ENCODE peak calls at places on chromosomes 16 and 17, in nine cellular contexts. One of them, this sample, is unnamed.

GRCh38 chr17:66076546-66077190 is 115.3 kb downstream of the CEP112 start:
- DNase-seq in effector memory CD4-positive, alpha-beta T cell: no peak
- DNase-seq in lung: no peak
- DNase-seq in activated CD4-positive, alpha-beta T cell treated with anti-CD3 and anti-CD28 coated beads, Interleukin-2, amount 10 ng/mL, durations not matched to agents 24 days and 14 days: no peak
- DNase-seq in NCI-H1105 treated with DMSO at 0.1 percent for 48 hours: no peak
- DNase-seq in prostate gland: no peak
- DNase-seq in SW 1271: no peak
- DNase-seq in NCI-H774: no peak
- DNase-seq in RPMI7951: peak
- DNase-seq in this sample: no peak

GRCh38 chr16:85781685-85782370 is 17.5 kb downstream of the EMC8 start:
- DNase-seq in NCI-H774: no peak
- DNase-seq in effector memory CD4-positive, alpha-beta T cell: no peak
- DNase-seq in prostate gland: peak
- DNase-seq in NCI-H1105 treated with DMSO at 0.1 percent for 48 hours: peak
- DNase-seq in SW 1271: no peak
- DNase-seq in lung: no peak
- DNase-seq in activated CD4-positive, alpha-beta T cell treated with anti-CD3 and anti-CD28 coated beads, Interleukin-2, amount 10 ng/mL, durations not matched to agents 24 days and 14 days: no peak
- DNase-seq in RPMI7951: peak
- DNase-seq in this sample: no peak

GRCh38 chr17:70021726-70022125 is 53.3 kb upstream of the KCNJ16 start:
- DNase-seq in SW 1271: no peak
- DNase-seq in prostate gland: no peak
- DNase-seq in NCI-H774: no peak
- DNase-seq in lung: no peak
- DNase-seq in NCI-H1105 treated with DMSO at 0.1 percent for 48 hours: no peak
- DNase-seq in RPMI7951: no peak
- DNase-seq in effector memory CD4-positive, alpha-beta T cell: no peak
- DNase-seq in activated CD4-positive, alpha-beta T cell treated with anti-CD3 and anti-CD28 coated beads, Interleukin-2, amount 10 ng/mL, durations not matched to agents 24 days and 14 days: no peak
- DNase-seq in this sample: no peak

GRCh38 chr16:67673712-67674580 is 7.3 kb downstream of the C16orf86 start:
- DNase-seq in prostate gland: no peak
- DNase-seq in SW 1271: no peak
- DNase-seq in activated CD4-positive, alpha-beta T cell treated with anti-CD3 and anti-CD28 coated beads, Interleukin-2, amount 10 ng/mL, durations not matched to agents 24 days and 14 days: no peak
- DNase-seq in RPMI7951: peak
- DNase-seq in effector memory CD4-positive, alpha-beta T cell: no peak
- DNase-seq in NCI-H1105 treated with DMSO at 0.1 percent for 48 hours: peak
- DNase-seq in lung: peak
- DNase-seq in NCI-H774: no peak
- DNase-seq in this sample: no peak

GRCh38 chr16:31145398-31145990 is 4.4 kb downstream of the PRSS36 start:
- DNase-seq in RPMI7951: no peak
- DNase-seq in NCI-H1105 treated with DMSO at 0.1 percent for 48 hours: no peak
- DNase-seq in prostate gland: no peak
- DNase-seq in effector memory CD4-positive, alpha-beta T cell: no peak
- DNase-seq in SW 1271: no peak
- DNase-seq in NCI-H774: no peak
- DNase-seq in lung: no peak
- DNase-seq in activated CD4-positive, alpha-beta T cell treated with anti-CD3 and anti-CD28 coated beads, Interleukin-2, amount 10 ng/mL, durations not matched to agents 24 days and 14 days: no peak
- DNase-seq in this sample: no peak

GRCh38 chr16:72029567-72030271 is 21.2 kb downstream of the DHODH start:
- DNase-seq in prostate gland: no peak
- DNase-seq in NCI-H774: no peak
- DNase-seq in SW 1271: no peak
- DNase-seq in RPMI7951: no peak
- DNase-seq in NCI-H1105 treated with DMSO at 0.1 percent for 48 hours: no peak
- DNase-seq in activated CD4-positive, alpha-beta T cell treated with anti-CD3 and anti-CD28 coated beads, Interleukin-2, amount 10 ng/mL, durations not matched to agents 24 days and 14 days: no peak
- DNase-seq in lung: no peak
- DNase-seq in effector memory CD4-positive, alpha-beta T cell: no peak
- DNase-seq in this sample: no peak

GRCh38 chr17:80871341-80871740 is 120.3 kb upstream of the CHMP6 start:
- DNase-seq in effector memory CD4-positive, alpha-beta T cell: no peak
- DNase-seq in lung: no peak
- DNase-seq in activated CD4-positive, alpha-beta T cell treated with anti-CD3 and anti-CD28 coated beads, Interleukin-2, amount 10 ng/mL, durations not matched to agents 24 days and 14 days: peak
- DNase-seq in prostate gland: no peak
- DNase-seq in RPMI7951: no peak
- DNase-seq in SW 1271: no peak
- DNase-seq in NCI-H774: no peak
- DNase-seq in NCI-H1105 treated with DMSO at 0.1 percent for 48 hours: no peak
- DNase-seq in this sample: no peak

GRCh38 chr17:47730681-47731080 is 2.4 kb upstream of the TBX21 start:
- DNase-seq in RPMI7951: no peak
- DNase-seq in effector memory CD4-positive, alpha-beta T cell: no peak
- DNase-seq in lung: no peak
- DNase-seq in NCI-H774: no peak
- DNase-seq in NCI-H1105 treated with DMSO at 0.1 percent for 48 hours: no peak
- DNase-seq in prostate gland: no peak
- DNase-seq in activated CD4-positive, alpha-beta T cell treated with anti-CD3 and anti-CD28 coated beads, Interleukin-2, amount 10 ng/mL, durations not matched to agents 24 days and 14 days: no peak
- DNase-seq in SW 1271: no peak
- DNase-seq in this sample: no peak

GRCh38 chr16:56267888-56268287 is 76.6 kb downstream of the GNAO1 start:
- DNase-seq in activated CD4-positive, alpha-beta T cell treated with anti-CD3 and anti-CD28 coated beads, Interleukin-2, amount 10 ng/mL, durations not matched to agents 24 days and 14 days: no peak
- DNase-seq in SW 1271: no peak
- DNase-seq in lung: no peak
- DNase-seq in RPMI7951: no peak
- DNase-seq in effector memory CD4-positive, alpha-beta T cell: no peak
- DNase-seq in NCI-H1105 treated with DMSO at 0.1 percent for 48 hours: no peak
- DNase-seq in prostate gland: no peak
- DNase-seq in NCI-H774: no peak
- DNase-seq in this sample: no peak

GRCh38 chr17:14320734-14321475 is 20.0 kb downstream of the HS3ST3B1 start:
- DNase-seq in prostate gland: no peak
- DNase-seq in NCI-H1105 treated with DMSO at 0.1 percent for 48 hours: peak
- DNase-seq in RPMI7951: no peak
- DNase-seq in effector memory CD4-positive, alpha-beta T cell: no peak
- DNase-seq in SW 1271: no peak
- DNase-seq in activated CD4-positive, alpha-beta T cell treated with anti-CD3 and anti-CD28 coated beads, Interleukin-2, amount 10 ng/mL, durations not matched to agents 24 days and 14 days: no peak
- DNase-seq in lung: no peak
- DNase-seq in NCI-H774: peak
- DNase-seq in this sample: no peak

This sample was measured in retina.